ENCODE peak calls at places on chromosomes 16 and 17, in five cellular contexts. J is neuronal stem cell; L is HCT116; O is effector memory CD4-positive, alpha-beta T cell; G is H9. I is an unnamed sample. For H3K4me1, the result is how much of the 10 kb centered on the place peaks cover.

GRCh38 chr17:6753006-6753445 is 2.8 kb upstream of the XAF1 start:
- DNase-seq in J (peak), L (no peak), O (peak), G (peak), I (no peak)

GRCh38 chr17:32794533-32795246 is 82.2 kb downstream of the MYO1D start:
- DNase-seq in J (no peak), L (no peak), O (no peak), G (no peak), I (no peak)

GRCh38 chr16:22627043-22627442 is 116.4 kb downstream of the NPIPB5 start:
- DNase-seq in J (no peak), L (no peak), O (no peak), G (no peak), I (no peak)

GRCh38 chr17:1179635-1180433 is at the start of gene ABR:
- DNase-seq in J (peak), L (no peak), O (peak), G (peak), I (peak)

GRCh38 chr17:29358421-29358820 is 31.7 kb upstream of the TAOK1 start:
- DNase-seq in J (no peak), L (no peak), O (no peak), G (no peak), I (no peak)

GRCh38 chr16:67406111-67406593 is 10.1 kb downstream of the ZDHHC1 start:
- DNase-seq in J (no peak), L (no peak), O (no peak), G (no peak), I (no peak)

GRCh38 chr17:21191698-21192097 is 22.3 kb downstream of the TMEM11 start:
- DNase-seq in J (no peak), L (no peak), O (no peak), G (no peak), I (no peak)

GRCh38 chr16:83338138-83338537 is 469.6 kb upstream of the HSBP1 start:
- DNase-seq in J (no peak), L (no peak), O (no peak), G (no peak), I (no peak)

GRCh38 chr16:65124596-65124995 is 2.7 kb upstream of the CDH11 start:
- DNase-seq in J (no peak), L (no peak), O (no peak), G (no peak), I (no peak)

GRCh38 chr16:1923299-1924034 is 5.3 kb upstream of the HS3ST6 start:
- DNase-seq in J (no peak), L (peak), O (no peak), G (peak), I (peak)

GRCh38 chr16:17944345-17944744 is 392.2 kb downstream of the NPIPA8 start:
- DNase-seq in J (peak), L (no peak), O (no peak), G (no peak), I (no peak)

GRCh38 chr17:66459811-66460270 is 157.4 kb downstream of the PRKCA start:
- DNase-seq in J (no peak), L (peak), O (no peak), G (no peak), I (no peak)

GRCh38 chr16:29900102-29900887 is at the start of gene ASPHD1:
- DNase-seq in J (peak), L (peak), O (peak), G (peak), I (peak)

GRCh38 chr17:5236871-5237540 is 2.3 kb upstream of the SCIMP start:
- DNase-seq in J (no peak), L (no peak), O (no peak), G (no peak), I (no peak)

GRCh38 chr17:10107320-10108165 is 90.9 kb downstream of the GAS7 start:
- DNase-seq in J (no peak), L (no peak), O (no peak), G (no peak), I (no peak)

GRCh38 chr16:66223176-66223780 is 143.2 kb upstream of the CDH5 start:
- DNase-seq in J (no peak), L (no peak), O (no peak), G (no peak), I (no peak)

GRCh38 chr17:78010759-78011158 is 52.3 kb downstream of the TNRC6C start:
- DNase-seq in J (no peak), L (no peak), O (no peak), G (no peak), I (no peak)

GRCh38 chr16:17177242-17177967 is 293.4 kb downstream of the XYLT1 start:
- DNase-seq in J (no peak), L (no peak), O (no peak), G (no peak), I (no peak)

GRCh38 chr17:42188749-42189650 is 3.7 kb upstream of the HCRT start:
- DNase-seq in J (no peak), L (no peak), O (no peak), G (no peak), I (no peak)

GRCh38 chr16:74521691-74522090 is 85.2 kb downstream of the GLG1 start:
- DNase-seq in J (no peak), L (no peak), O (no peak), G (no peak), I (no peak)

GRCh38 chr17:63694229-63694973 is 5.5 kb downstream of the LIMD2 start:
- DNase-seq in J (no peak), L (no peak), O (no peak), G (peak), I (no peak)

GRCh38 chr17:64506576-64507417 is at the start of gene CEP95:
- DNase-seq in J (peak), L (peak), O (peak), G (no peak), I (peak)

GRCh38 chr17:57021226-57021940 is 43.5 kb downstream of the SCPEP1 start:
- DNase-seq in J (no peak), L (no peak), O (no peak), G (no peak), I (no peak)

GRCh38 chr17:45125509-45125908 is 6.8 kb downstream of the PLCD3 start:
- DNase-seq in J (no peak), L (no peak), O (no peak), G (no peak), I (no peak)

GRCh38 chr17:33816842-33817241 is 438.2 kb upstream of the CCL2 start:
- DNase-seq in J (no peak), L (no peak), O (no peak), G (no peak), I (no peak)

GRCh38 chr16:3152022-3152272 is 17.1 kb downstream of the ZNF213 start:
- DNase-seq in J (no peak), L (no peak), O (no peak), G (no peak), I (no peak)

GRCh38 chr17:20925091-20925490 is 117.7 kb downstream of the USP22 start:
- DNase-seq in J (no peak), L (no peak), O (no peak), G (no peak), I (no peak)

GRCh38 chr17:60156746-60157145 is 7.0 kb downstream of the CA4 start:
- DNase-seq in J (no peak), L (no peak), O (no peak), G (no peak), I (no peak)

GRCh38 chr17:17175917-17176316 is 30.2 kb downstream of the PLD6 start:
- DNase-seq in J (no peak), L (no peak), O (no peak), G (no peak), I (no peak)

GRCh38 chr17:12673788-12674187 is 8.1 kb downstream of the MYOCD start:
- DNase-seq in J (no peak), L (no peak), O (no peak), G (no peak), I (no peak)

GRCh38 chr16:55282441-55282840 is 41.6 kb upstream of the IRX6 start:
- DNase-seq in J (no peak), L (no peak), O (no peak), G (no peak), I (no peak)

GRCh38 chr17:50447870-50448573 is 20.7 kb downstream of the CHAD start:
- DNase-seq in J (no peak), L (no peak), O (no peak), G (no peak), I (no peak)

GRCh38 chr17:78127240-78127887 is 1.2 kb downstream of the TMC6 start:
- DNase-seq in J (no peak), L (no peak), O (peak), G (peak), I (no peak)

GRCh38 chr17:44919411-44919810 is 4.1 kb upstream of the GFAP start:
- DNase-seq in J (no peak), L (no peak), O (no peak), G (peak), I (no peak)

GRCh38 chr16:67170168-67170947 is at the start of gene NOL3:
- DNase-seq in J (no peak), L (no peak), O (no peak), G (peak), I (peak)

GRCh38 chr16:62475573-62475972 is 439.3 kb upstream of the CDH8 start:
- DNase-seq in J (no peak), L (no peak), O (no peak), G (no peak), I (no peak)

GRCh38 chr17:81036128-81036891 is 1.4 kb downstream of the BAIAP2 start:
- DNase-seq in J (no peak), L (no peak), O (no peak), G (no peak), I (no peak)

GRCh38 chr17:81034168-81034777 is 678 bp upstream of the BAIAP2 start:
- DNase-seq in J (no peak), L (no peak), O (no peak), G (peak), I (no peak)

GRCh38 chr17:81033535-81034167 is 1.3 kb upstream of the BAIAP2 start:
- DNase-seq in J (no peak), L (no peak), O (no peak), G (no peak), I (no peak)

GRCh38 chr17:81035389-81036127 is 607 bp downstream of the BAIAP2 start:
- DNase-seq in J (no peak), L (no peak), O (no peak), G (no peak), I (peak)

DNA sequence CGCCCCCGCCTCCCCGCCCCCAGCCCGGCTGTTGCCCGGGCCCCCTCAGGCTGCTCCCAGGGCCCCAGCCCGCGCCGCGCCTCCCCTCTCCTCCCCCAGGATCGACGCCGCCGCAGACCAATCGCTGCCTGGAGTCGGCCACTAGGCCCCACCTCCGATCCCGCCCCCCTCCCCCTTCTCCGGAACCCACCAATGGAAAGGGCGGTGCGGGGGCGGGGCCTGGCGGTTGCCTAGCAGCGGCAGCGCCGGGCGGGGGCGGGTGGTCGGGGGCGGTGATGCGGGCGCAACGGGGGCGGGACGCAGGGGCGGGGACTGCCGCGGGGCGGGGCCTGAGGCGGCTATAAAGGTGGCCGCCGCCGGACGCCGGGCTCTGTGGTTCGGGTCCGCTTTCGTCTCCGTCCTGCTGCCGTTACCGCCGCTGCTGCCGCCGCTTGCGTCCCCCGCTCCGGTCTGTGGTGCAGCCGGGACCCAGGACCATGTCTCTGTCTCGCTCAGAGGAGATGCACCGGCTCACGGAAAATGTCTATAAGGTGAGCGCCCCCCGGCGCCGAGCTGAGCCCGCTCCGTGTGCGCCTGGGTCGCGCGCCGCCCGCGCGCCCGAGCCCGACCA is at the start of gene BAIAP2:
- DNase-seq in J (peak), L (peak), O (peak), G (peak), I (peak)
- H3K4me1 ChIP-seq in J (under half), L (under half), O (under half), G (under half), I (under half)

GRCh38 chr17:38557836-38558750 is 47.7 kb downstream of the SRCIN1 start:
- DNase-seq in J (peak), L (peak), O (peak), G (peak), I (peak)

GRCh38 chr17:38558751-38559024 is 47.1 kb downstream of the SRCIN1 start:
- DNase-seq in J (no peak), L (no peak), O (no peak), G (no peak), I (no peak)

GRCh38 chr17:38560503-38561318 is 45.0 kb downstream of the SRCIN1 start:
- DNase-seq in J (no peak), L (no peak), O (no peak), G (peak), I (no peak)

GRCh38 chr17:38559880-38560230 is 45.9 kb downstream of the SRCIN1 start:
- DNase-seq in J (no peak), L (no peak), O (no peak), G (no peak), I (no peak)

GRCh38 chr17:38559025-38559879 is 46.5 kb downstream of the SRCIN1 start:
- DNase-seq in J (peak), L (peak), O (peak), G (peak), I (peak)
- H3K4me1 ChIP-seq in J (under half), L (under half), O (half or more), G (under half), I (under half)

GRCh38 chr17:8152112-8152775 is at the start of gene PER1:
- DNase-seq in J (peak), L (peak), O (peak), G (peak), I (peak)
- H3K4me1 ChIP-seq in J (under half), L (under half), O (half or more), G (under half), I (under half)

GRCh38 chr16:88810166-88810867 is 1.4 kb downstream of the APRT start:
- DNase-seq in J (no peak), L (no peak), O (no peak), G (peak), I (peak)
- H3K4me1 ChIP-seq in J (under half), L (under half), O (under half), G (under half), I (under half)

DNA sequence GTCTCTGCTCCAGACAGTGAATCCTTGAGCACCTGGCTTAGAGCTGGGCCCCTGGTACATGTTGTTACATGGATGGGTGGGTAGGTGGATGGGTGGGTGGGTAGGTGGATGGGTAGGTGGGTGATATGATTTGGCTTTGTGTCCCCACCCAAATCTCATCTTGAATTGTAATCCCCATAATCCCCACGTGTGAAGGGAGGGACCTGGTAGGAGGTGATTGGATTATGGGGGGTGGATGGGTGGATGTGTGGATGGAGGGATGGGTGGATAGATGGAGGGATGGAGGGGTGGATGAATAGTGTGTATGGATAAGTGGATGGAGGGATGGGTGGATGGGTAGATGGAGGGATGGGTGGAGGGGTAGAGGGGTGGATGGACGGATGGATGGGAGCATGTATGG is 26.6 kb upstream of the NPTX1 start:
- DNase-seq in J (no peak), L (no peak), O (no peak), G (no peak), I (no peak)
- H3K4me1 ChIP-seq in J (under half), L (under half), O (under half), G (under half), I (under half)